ENCODE peak calls at places on chromosome 21, in seven cellular contexts. L, F, K, N, C, X and O are unnamed samples.

GRCh38 chr21:28436286-28436932 is 556.3 kb downstream of the LTN1 start:
- DNase-seq in C (no peak), L (no peak), F (no peak), N (no peak), K (no peak), X (no peak), O (no peak)

GRCh38 chr21:20875741-20876140 is 122.5 kb upstream of the NCAM2 start:
- DNase-seq in F (no peak), L (no peak), X (no peak), N (no peak), C (no peak), K (no peak), O (no peak)

GRCh38 chr21:45309541-45310381 is 22.1 kb upstream of the POFUT2 start:
- DNase-seq in K (no peak), N (no peak), L (no peak), F (no peak), C (no peak), X (no peak), O (no peak)

GRCh38 chr21:45740491-45741357 is 97.2 kb downstream of the PCBP3 start:
- DNase-seq in C (no peak), X (no peak), L (no peak), F (no peak), N (no peak), K (no peak), O (no peak)

GRCh38 chr21:28608646-28609045 is 384.0 kb downstream of the LTN1 start:
- DNase-seq in X (no peak), C (no peak), K (no peak), F (no peak), L (no peak), N (no peak), O (no peak)

GRCh38 chr21:34612056-34612455 is 2.9 kb downstream of the RCAN1 start:
- DNase-seq in X (no peak), F (no peak), K (no peak), C (no peak), L (no peak), N (no peak), O (no peak)

GRCh38 chr21:43266534-43266933 is 97.7 kb downstream of the CRYAA start:
- DNase-seq in K (no peak), X (no peak), C (no peak), L (no peak), F (no peak), N (no peak), O (no peak)

GRCh38 chr21:43352568-43353281 is 74.2 kb downstream of the SIK1 start:
- DNase-seq in C (no peak), N (no peak), K (peak), X (peak), F (no peak), L (no peak), O (peak)

GRCh38 chr21:45175326-45176085 is 101.1 kb downstream of the ADARB1 start:
- DNase-seq in K (no peak), X (no peak), L (no peak), F (no peak), N (no peak), C (no peak), O (no peak)

GRCh38 chr21:20272791-20273362 is 725.3 kb upstream of the NCAM2 start:
- DNase-seq in F (no peak), L (no peak), N (no peak), X (no peak), K (no peak), C (no peak), O (no peak)

GRCh38 chr21:43196789-43197188 is 28.0 kb downstream of the CRYAA start:
- DNase-seq in F (no peak), C (no peak), X (no peak), K (no peak), L (no peak), N (no peak), O (no peak)

GRCh38 chr21:37915516-37915915 is 741 bp downstream of the KCNJ6 start:
- DNase-seq in F (peak), K (no peak), L (no peak), C (no peak), X (no peak), N (no peak), O (no peak)

GRCh38 chr21:42760977-42761751 is 107.7 kb downstream of the PDE9A start:
- DNase-seq in F (peak), L (no peak), K (no peak), X (no peak), C (no peak), N (no peak), O (no peak)

GRCh38 chr21:42515708-42516502 is 2.3 kb downstream of the SLC37A1 start:
- DNase-seq in K (peak), F (no peak), L (no peak), N (no peak), C (no peak), X (peak), O (no peak)

GRCh38 chr21:38470762-38471161 is 27.5 kb downstream of the ERG start:
- DNase-seq in F (no peak), X (no peak), N (no peak), C (no peak), K (no peak), L (no peak), O (no peak)

GRCh38 chr21:34822957-34823356 is 154.2 kb downstream of the CLIC6 start:
- DNase-seq in K (no peak), C (no peak), L (no peak), X (no peak), F (no peak), N (no peak), O (no peak)

GRCh38 chr21:36751383-36751782 is 52.5 kb downstream of the SIM2 start:
- DNase-seq in X (no peak), F (no peak), K (no peak), C (no peak), L (no peak), N (no peak), O (no peak)

GRCh38 chr21:37627074-37627473 is 260.5 kb downstream of the DYRK1A start:
- DNase-seq in F (no peak), K (no peak), C (no peak), N (no peak), L (no peak), X (no peak), O (no peak)

GRCh38 chr21:16579538-16579937 is 849.8 kb downstream of the USP25 start:
- DNase-seq in N (no peak), X (no peak), C (no peak), K (no peak), F (no peak), L (no peak), O (no peak)

GRCh38 chr21:36976882-36977651 is 10.6 kb upstream of the HLCS start:
- DNase-seq in C (peak), K (peak), N (peak), L (peak), X (peak), F (no peak), O (peak)

GRCh38 chr21:22890656-22891055 is 1892.4 kb downstream of the NCAM2 start:
- DNase-seq in C (no peak), N (no peak), F (no peak), L (no peak), K (no peak), X (no peak), O (no peak)

GRCh38 chr21:29144736-29145353 is 14.4 kb downstream of the MAP3K7CL start:
- DNase-seq in N (no peak), L (no peak), C (no peak), F (no peak), X (no peak), K (no peak), O (no peak)

GRCh38 chr21:46188226-46189212 is 4.3 kb upstream of the SPATC1L start:
- DNase-seq in C (no peak), L (no peak), F (no peak), N (no peak), K (no peak), X (peak), O (no peak)

GRCh38 chr21:24411429-24411828 is 1195.9 kb downstream of the MRPL39 start:
- DNase-seq in K (no peak), C (no peak), F (no peak), X (no peak), L (no peak), N (no peak), O (no peak)

GRCh38 chr21:34697826-34698225 is 29.0 kb downstream of the CLIC6 start:
- DNase-seq in L (no peak), N (no peak), F (no peak), C (no peak), X (no peak), K (no peak), O (no peak)

GRCh38 chr21:43911015-43911934 is 46.3 kb downstream of the AGPAT3 start:
- DNase-seq in C (no peak), K (no peak), X (no peak), L (no peak), N (no peak), F (no peak), O (no peak)

DNA sequence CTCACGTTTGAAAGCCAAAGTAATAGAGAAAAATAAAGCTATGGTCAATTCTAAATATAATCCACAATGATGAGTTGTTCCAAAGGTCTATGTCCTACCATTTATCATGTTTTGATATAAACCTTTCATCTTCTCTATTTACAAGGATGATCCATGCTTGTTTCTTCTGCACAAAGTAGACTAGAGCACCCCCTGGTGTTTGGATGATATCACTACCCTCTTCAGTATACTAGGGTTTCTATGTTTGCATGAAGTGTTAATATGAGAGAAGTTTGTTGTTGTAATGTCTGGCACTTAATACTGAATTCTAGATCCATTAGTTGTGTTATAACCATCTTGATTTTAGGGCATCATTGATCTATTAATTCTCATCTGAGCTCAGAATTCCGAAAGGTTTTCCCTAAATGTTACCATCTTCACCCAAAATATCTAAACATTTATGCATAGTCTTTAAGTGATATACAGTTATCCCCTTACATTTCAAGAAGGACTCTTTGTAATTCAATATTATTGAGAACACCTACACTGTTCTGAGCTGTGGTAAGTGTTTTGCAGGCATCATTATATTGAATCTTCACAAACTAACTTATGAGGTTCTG is 21.1 kb downstream of the CLDN8 start:
- DNase-seq in X (no peak), N (no peak), C (no peak), L (peak), F (no peak), K (peak), O (no peak)
- TF ChIP-seq CTCF in X (peak), N (peak), C (no peak), L (peak), F (peak), K (peak), O (no peak)

GRCh38 chr21:25929859-25930520 is 195.2 kb downstream of the GABPA start:
- DNase-seq in F (no peak), N (no peak), L (no peak), K (no peak), C (no peak), X (no peak), O (no peak)
- TF ChIP-seq CTCF in F (no peak), N (no peak), L (no peak), K (no peak), C (no peak), X (no peak), O (no peak)

GRCh38 chr21:15552914-15553491 is 176.8 kb upstream of the USP25 start:
- DNase-seq in K (peak), X (no peak), N (no peak), L (no peak), F (no peak), C (no peak), O (no peak)
- TF ChIP-seq CTCF in K (no peak), X (peak), N (peak), L (no peak), F (peak), C (peak), O (peak)

DNA sequence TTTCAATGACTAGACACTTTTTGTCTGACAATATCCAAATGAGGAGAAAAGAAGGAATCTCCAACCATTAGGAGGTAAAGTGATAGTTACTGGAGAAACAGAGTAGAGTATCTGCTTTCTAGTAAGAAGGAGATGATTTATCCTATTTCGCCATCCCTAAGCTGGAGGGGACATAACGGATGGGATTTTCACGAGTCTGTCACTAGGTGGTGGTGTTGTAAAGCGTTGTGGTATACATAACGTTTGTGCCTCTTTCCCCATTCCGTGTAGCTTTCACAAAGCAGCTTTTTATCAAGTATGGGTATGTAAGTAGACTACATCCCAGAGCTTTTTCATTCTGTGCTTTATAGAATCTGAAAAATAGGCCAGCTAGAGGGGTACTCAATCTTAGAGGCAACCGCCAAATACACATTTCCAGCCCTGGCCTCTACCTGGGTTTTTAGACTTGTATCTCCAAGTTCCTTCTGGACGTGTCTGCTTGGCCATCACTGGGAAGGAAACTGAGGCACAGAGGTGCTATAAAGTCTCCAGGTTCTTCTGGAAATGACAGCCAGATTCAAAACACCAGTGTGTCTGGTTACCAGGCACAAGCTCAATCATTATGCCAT is 33.3 kb upstream of the FAM3B start:
- DNase-seq in K (peak), N (peak), L (peak), F (no peak), C (peak), X (peak), O (peak)
- TF ChIP-seq CTCF in K (no peak), N (peak), L (peak), F (peak), C (peak), X (peak), O (peak)

GRCh38 chr21:32727728-32728454 is at the start of gene SYNJ1:
- DNase-seq in N (peak), C (peak), L (peak), F (peak), X (peak), K (peak), O (peak)
- TF ChIP-seq CTCF in N (no peak), C (no peak), L (no peak), F (no peak), X (no peak), K (no peak), O (no peak)

GRCh38 chr21:31459457-31459856 is 115.4 kb upstream of the TIAM1 start:
- DNase-seq in L (no peak), X (peak), N (no peak), K (no peak), F (no peak), C (no peak), O (no peak)
- TF ChIP-seq CTCF in L (no peak), X (peak), N (no peak), K (no peak), F (no peak), C (no peak), O (no peak)